ENCODE peak calls at places on chromosome 5, in four cellular contexts. I is GM12878, H is endothelial cell of umbilical vein, Y is spleen. T is an unnamed sample. For H3K36me3, the result is how much of the 10 kb centered on the place peaks cover.

GRCh38 chr5:10563132-10563939 is 534 bp upstream of the ANKRD33B start:
- DNase-seq in I (no peak), H (no peak), Y (peak), T (peak)

GRCh38 chr5:110018509-110018908 is 328.8 kb downstream of the MAN2A1 start:
- DNase-seq in I (no peak), H (no peak), Y (no peak), T (peak)

GRCh38 chr5:435156-435790 is 7.7 kb upstream of the EXOC3 start:
- DNase-seq in I (no peak), H (no peak), Y (no peak), T (no peak)

GRCh38 chr5:78127875-78128274 is 166.6 kb downstream of the AP3B1 start:
- DNase-seq in I (no peak), H (no peak), Y (no peak), T (no peak)

GRCh38 chr5:157126-157715 is 34.1 kb upstream of the LRRC14B start:
- DNase-seq in I (no peak), H (no peak), Y (peak), T (no peak)

GRCh38 chr5:98309785-98310566 is 463.5 kb upstream of the RGMB start:
- DNase-seq in I (peak), H (peak), Y (no peak), T (no peak)

GRCh38 chr5:72096602-72097205 is 10.6 kb upstream of the MAP1B start:
- DNase-seq in I (no peak), H (no peak), Y (no peak), T (no peak)

GRCh38 chr5:118791986-118792734 is 196.2 kb downstream of the DTWD2 start:
- DNase-seq in I (peak), H (peak), Y (no peak), T (no peak)

GRCh38 chr5:55857247-55857640 is 6.1 kb downstream of the IL31RA start:
- DNase-seq in I (no peak), H (no peak), Y (no peak), T (no peak)

GRCh38 chr5:148186248-148187003 is 16.4 kb upstream of the SPINK6 start:
- DNase-seq in I (no peak), H (peak), Y (no peak), T (no peak)

GRCh38 chr5:116795189-116795588 is 220.6 kb upstream of the SEMA6A start:
- DNase-seq in I (no peak), H (no peak), Y (no peak), T (no peak)

GRCh38 chr5:140165101-140165920 is 9.7 kb upstream of the CYSTM1 start:
- DNase-seq in I (no peak), H (peak), Y (no peak), T (peak)

GRCh38 chr5:60700347-60700815 is 415 bp upstream of the DEPDC1B start:
- DNase-seq in I (no peak), H (no peak), Y (no peak), T (no peak)

GRCh38 chr5:93100976-93101375 is 480.0 kb downstream of the NR2F1-AS1 start:
- DNase-seq in I (no peak), H (no peak), Y (no peak), T (no peak)

GRCh38 chr5:139186752-139187326 is 11.3 kb downstream of the SIL1 start:
- DNase-seq in I (no peak), H (no peak), Y (no peak), T (no peak)

GRCh38 chr5:107864793-107865192 is 194.1 kb upstream of the EFNA5 start:
- DNase-seq in I (no peak), H (peak), Y (no peak), T (no peak)

GRCh38 chr5:139746691-139747582 is 48.7 kb upstream of the PSD2 start:
- DNase-seq in I (peak), H (no peak), Y (peak), T (no peak)

GRCh38 chr5:9831823-9832222 is 201.7 kb upstream of the TAS2R1 start:
- DNase-seq in I (no peak), H (no peak), Y (no peak), T (no peak)

GRCh38 chr5:160539431-160539830 is 117.8 kb downstream of the PTTG1 start:
- DNase-seq in I (no peak), H (no peak), Y (no peak), T (no peak)

GRCh38 chr5:164235176-164235914 is 729.9 kb downstream of the MAT2B start:
- DNase-seq in I (no peak), H (peak), Y (no peak), T (no peak)

GRCh38 chr5:73856972-73857371 is 231.0 kb downstream of the ARHGEF28 start:
- DNase-seq in I (no peak), H (peak), Y (no peak), T (no peak)

GRCh38 chr5:123514615-123515355 is 2.8 kb downstream of the CSNK1G3 start:
- DNase-seq in I (no peak), H (no peak), Y (no peak), T (no peak)

DNA sequence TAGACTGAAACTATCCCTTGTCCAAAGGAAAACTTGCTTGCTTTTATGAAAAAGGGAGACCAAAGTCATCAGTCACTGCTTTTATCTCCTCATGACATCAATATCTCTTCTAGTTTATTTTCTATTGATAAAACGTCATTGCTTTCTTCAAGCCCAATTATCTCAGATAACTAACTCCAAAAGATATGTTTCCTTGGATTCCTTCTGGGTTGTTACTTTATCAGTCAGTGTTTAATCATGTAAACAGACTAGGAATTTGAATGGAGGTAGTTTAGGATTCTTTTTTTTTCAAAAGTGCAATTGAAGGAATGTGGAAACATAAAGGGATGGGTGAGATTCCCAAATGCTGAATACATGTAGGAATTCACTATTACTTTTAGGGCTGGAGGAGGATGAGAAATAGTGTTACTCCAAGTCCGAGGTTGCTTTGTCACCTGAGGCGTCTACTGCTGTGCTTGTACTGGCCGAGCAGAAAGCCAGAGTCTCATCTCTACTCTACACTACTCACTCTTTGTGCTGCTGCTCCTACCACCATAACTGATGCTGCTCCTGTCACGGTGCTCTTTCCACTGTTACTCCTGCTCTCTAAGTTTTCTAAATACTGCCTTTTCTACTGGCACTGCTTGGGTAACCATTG is 1697.1 kb upstream of the NUDT12 start:
- DNase-seq in I (no peak), H (no peak), Y (no peak), T (no peak)
- H3K36me3 ChIP-seq in I (under half), H (under half), Y (under half), T (under half)

GRCh38 chr5:180803181-180804128 is 849 bp upstream of the MGAT1 start:
- DNase-seq in I (peak), H (peak), Y (peak), T (peak)
- TF ChIP-seq POLR2AphosphoS5 in I (peak), H (no peak), Y (peak), T (no peak)

DNA sequence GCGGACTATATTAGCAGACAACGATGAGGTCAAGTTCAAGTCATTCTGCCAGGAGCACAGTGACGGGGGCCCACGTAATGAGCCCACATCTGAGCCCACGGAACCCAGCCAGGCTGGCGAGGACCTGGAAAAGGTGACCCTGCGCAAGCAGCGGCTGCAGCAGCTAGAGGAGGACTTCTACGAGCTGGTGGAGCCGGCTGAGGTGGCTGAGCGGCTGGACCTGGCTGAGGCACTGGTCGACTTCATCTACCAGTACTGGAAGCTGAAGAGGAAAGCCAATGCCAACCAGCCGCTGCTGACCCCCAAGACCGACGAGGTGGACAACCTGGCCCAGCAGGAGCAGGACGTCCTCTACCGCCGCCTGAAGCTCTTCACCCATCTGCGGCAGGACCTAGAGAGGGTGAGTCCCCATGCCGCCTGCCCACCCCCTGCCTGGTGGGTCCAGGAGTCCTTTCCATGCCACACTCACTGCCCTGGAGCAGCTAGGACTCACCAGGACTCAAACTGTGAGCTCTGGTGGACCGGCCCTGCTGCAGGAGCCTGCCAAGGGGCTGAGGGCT is 40.8 kb downstream of the JADE2 start:
- DNase-seq in I (no peak), H (no peak), Y (peak), T (no peak)
- H3K36me3 ChIP-seq in I (half or more), H (under half), Y (half or more), T (under half)

GRCh38 chr5:39412995-39413394 is 11.8 kb downstream of the DAB2 start:
- DNase-seq in I (no peak), H (no peak), Y (no peak), T (no peak)
- TF ChIP-seq POLR2AphosphoS5 in I (no peak), H (no peak), Y (no peak), T (no peak)

T was measured in upper lobe of left lung.